ENCODE peak calls at places on chromosomes 6 and 20, in five cellular contexts. P is A673, Y is mesothelial cell of epicardium, F is upper lobe of right lung, E is astrocyte of the spinal cord. N is an unnamed sample.

GRCh38 chr6:158417760-158418098 is 105.5 kb downstream of the TULP4 start:
- DNase-seq in P (no peak), Y (no peak), E (peak), F (no peak), N (no peak)

GRCh38 chr6:149130093-149130872 is 187.2 kb upstream of the TAB2 start:
- DNase-seq in F (no peak), P (no peak), Y (no peak), E (peak), N (no peak)

GRCh38 chr6:41426888-41427641 is 91.7 kb downstream of the NCR2 start:
- DNase-seq in P (no peak), F (no peak), E (no peak), Y (no peak), N (no peak)

GRCh38 chr6:114740547-114740946 is 397.7 kb upstream of the HS3ST5 start:
- DNase-seq in P (no peak), F (no peak), Y (no peak), E (peak), N (no peak)

GRCh38 chr6:165573671-165574070 is 89.4 kb downstream of the PDE10A start:
- DNase-seq in E (peak), P (peak), F (no peak), Y (no peak), N (no peak)

GRCh38 chr6:50145125-50145524 is 95.4 kb upstream of the DEFB112 start:
- DNase-seq in Y (no peak), E (no peak), P (peak), F (no peak), N (no peak)

GRCh38 chr20:39825950-39826349 is 863.1 kb downstream of the MAFB start:
- DNase-seq in Y (no peak), E (peak), P (no peak), F (no peak), N (no peak)

GRCh38 chr20:21702553-21703467 is 2.7 kb upstream of the PAX1 start:
- DNase-seq in E (peak), P (peak), F (peak), Y (peak), N (peak)

GRCh38 chr20:41050361-41051019 is 21.9 kb downstream of the TOP1 start:
- DNase-seq in Y (no peak), P (no peak), F (no peak), E (peak), N (no peak)

GRCh38 chr20:62628691-62629090 is 13.6 kb upstream of the SLCO4A1 start:
- DNase-seq in F (no peak), E (no peak), P (peak), Y (no peak), N (no peak)

GRCh38 chr20:36181934-36182603 is 27.5 kb downstream of the EPB41L1 start:
- DNase-seq in E (peak), P (no peak), F (no peak), Y (no peak), N (no peak)

GRCh38 chr6:158861686-158862381 is 42.7 kb upstream of the EZR start:
- DNase-seq in Y (no peak), P (no peak), E (no peak), F (no peak), N (no peak)

GRCh38 chr20:29430531-29430930 is 1826.9 kb upstream of the DEFB115 start:
- DNase-seq in P (no peak), F (no peak), E (no peak), Y (no peak), N (no peak)

GRCh38 chr20:37375227-37375626 is 29.3 kb downstream of the SRC start:
- DNase-seq in E (no peak), Y (no peak), F (peak), P (no peak), N (no peak)

GRCh38 chr6:81138236-81138635 is 614.2 kb downstream of the TENT5A start:
- DNase-seq in P (peak), E (no peak), F (no peak), Y (no peak), N (no peak)

GRCh38 chr20:59050437-59050836 is 7.9 kb upstream of the PRELID3B start:
- DNase-seq in Y (no peak), F (no peak), E (no peak), P (no peak), N (no peak)

GRCh38 chr6:157653521-157653920 is 169.5 kb upstream of the SNX9 start:
- DNase-seq in E (no peak), P (no peak), F (no peak), Y (no peak), N (no peak)

GRCh38 chr6:14792118-14792955 is 453.5 kb upstream of the JARID2 start:
- DNase-seq in F (no peak), E (no peak), Y (no peak), P (peak), N (no peak)

GRCh38 chr6:42781546-42781810 is 374 bp upstream of the BICRAL start:
- DNase-seq in P (peak), E (peak), F (no peak), Y (no peak), N (no peak)

GRCh38 chr6:46606318-46606717 is 46.3 kb downstream of the CYP39A1 start:
- DNase-seq in F (no peak), E (no peak), Y (no peak), P (no peak), N (no peak)

GRCh38 chr20:46031701-46032254 is 2.8 kb downstream of the SLC12A5 start:
- DNase-seq in P (peak), Y (no peak), E (no peak), F (no peak), N (no peak)

GRCh38 chr20:46031014-46031569 is 2.1 kb downstream of the SLC12A5 start:
- DNase-seq in F (no peak), Y (no peak), E (no peak), P (no peak), N (no peak)

GRCh38 chr20:46028772-46029371 is at the start of gene SLC12A5:
- DNase-seq in E (no peak), P (no peak), F (no peak), Y (no peak), N (no peak)

GRCh38 chr20:46028110-46028509 is 905 bp upstream of the SLC12A5 start:
- DNase-seq in E (no peak), F (no peak), P (no peak), Y (no peak), N (no peak)

DNA sequence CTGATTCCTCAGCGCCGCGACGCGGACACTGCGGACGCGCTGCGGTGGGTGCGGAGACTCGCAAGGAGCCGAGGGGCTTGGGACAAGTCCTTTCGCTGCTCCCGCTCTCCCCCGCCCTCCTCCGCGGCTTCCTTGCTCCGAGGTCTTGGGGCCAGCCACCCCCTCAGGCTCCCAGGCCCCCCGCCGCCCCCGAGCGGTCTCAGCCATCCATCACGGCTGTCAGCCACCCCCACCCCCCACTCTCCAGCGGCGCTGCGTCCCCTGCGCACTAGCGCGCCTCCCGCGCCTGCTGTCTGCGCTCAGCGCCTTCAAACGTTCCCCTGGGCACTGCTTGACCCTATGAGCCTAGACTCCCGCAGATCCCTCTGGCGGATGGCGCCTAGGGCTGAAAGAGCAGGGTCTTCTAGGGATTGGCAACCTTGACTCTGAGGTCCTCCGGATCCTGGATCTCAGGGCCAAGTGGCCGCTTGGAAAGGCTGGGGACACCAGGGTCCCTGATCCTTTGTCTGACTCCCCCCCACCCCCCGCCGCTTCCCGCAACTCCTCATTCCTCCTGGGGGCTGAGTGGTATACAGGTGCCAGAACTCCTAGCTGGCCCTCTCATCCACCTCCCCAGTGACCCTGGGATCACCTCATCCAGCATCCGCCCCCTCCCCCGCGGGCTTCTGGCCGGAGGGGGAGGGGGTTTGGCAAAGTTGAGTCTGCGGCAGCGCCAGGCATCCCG is 1.4 kb downstream of the SLC12A5 start:
- DNase-seq in E (no peak), P (no peak), F (no peak), Y (no peak), N (no peak)
- TF ChIP-seq CTCF in E (no peak), P (no peak), F (no peak), Y (no peak), N (no peak)

DNA sequence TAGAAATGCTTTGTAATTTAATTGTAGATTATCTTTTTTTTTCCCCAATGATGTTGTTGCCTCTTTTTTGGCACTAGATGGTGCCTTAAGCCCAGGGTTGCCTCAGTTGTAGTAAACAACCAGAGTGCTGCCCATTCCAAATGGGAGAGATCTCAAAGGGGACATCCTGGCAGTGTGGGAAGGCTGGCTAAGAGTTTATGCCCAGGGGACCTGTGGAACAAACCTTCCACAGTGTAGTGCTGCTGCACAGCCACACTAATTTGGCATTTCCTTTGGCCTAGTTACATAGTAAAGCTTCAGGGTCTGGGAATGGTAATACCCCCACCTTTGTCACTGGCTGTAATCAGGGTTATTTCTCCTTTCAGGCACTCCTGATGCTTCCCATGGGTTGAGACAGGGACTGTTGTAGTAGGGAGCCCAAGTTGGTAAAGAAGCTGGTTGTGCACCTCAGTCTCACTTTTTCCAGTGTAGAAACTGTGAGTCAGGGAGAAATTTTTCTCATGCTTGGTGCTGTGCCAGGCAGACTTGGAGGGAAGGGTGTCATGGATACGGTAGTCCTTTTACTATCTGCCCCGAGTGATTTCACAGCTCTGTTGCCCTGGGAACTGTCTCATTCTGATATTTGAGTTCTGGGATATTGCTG is 177.8 kb upstream of the ECI2 start:
- DNase-seq in P (peak), Y (no peak), E (peak), F (no peak), N (no peak)
- TF ChIP-seq CTCF in P (peak), Y (no peak), E (peak), F (peak), N (no peak)

GRCh38 chr6:97437087-97437486 is 154.1 kb upstream of the MMS22L start:
- DNase-seq in Y (no peak), E (peak), P (peak), F (no peak), N (no peak)

GRCh38 chr6:97443408-97444080 is 160.5 kb upstream of the MMS22L start:
- DNase-seq in F (no peak), Y (no peak), P (peak), E (no peak), N (no peak)

GRCh38 chr6:97438011-97438671 is 155.1 kb upstream of the MMS22L start:
- DNase-seq in Y (no peak), P (no peak), F (no peak), E (no peak), N (no peak)

GRCh38 chr6:97445406-97445805 is 162.4 kb upstream of the MMS22L start:
- DNase-seq in Y (no peak), E (no peak), P (peak), F (no peak), N (no peak)

DNA sequence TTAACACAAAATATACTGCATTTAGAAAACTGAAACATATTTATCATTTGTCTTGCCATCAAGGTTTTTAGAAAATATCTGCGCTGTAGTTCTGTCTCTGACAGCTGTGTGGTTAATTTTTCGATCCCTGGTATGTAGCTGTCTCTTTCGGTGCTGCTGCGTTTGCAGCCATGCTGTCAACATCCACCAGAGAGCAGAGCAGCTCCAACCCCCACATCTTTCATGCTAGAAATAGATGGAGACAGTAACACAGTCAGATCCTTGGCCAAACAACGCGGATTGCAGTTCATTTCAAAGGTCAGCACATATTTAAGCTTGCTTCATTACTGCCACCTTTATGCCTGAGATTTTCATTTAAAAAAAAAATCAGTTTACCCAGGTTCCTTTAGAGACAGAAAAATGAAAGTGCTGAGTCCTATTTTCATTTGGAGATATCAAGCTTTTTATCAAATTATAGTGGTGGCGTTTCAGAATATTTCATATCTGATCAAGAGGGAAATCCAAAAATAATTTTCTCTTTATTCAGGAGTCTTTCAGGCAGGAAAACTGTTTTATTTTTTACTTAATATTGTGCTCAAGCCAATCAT is 157.7 kb upstream of the MMS22L start:
- DNase-seq in Y (no peak), P (peak), E (peak), F (no peak), N (no peak)
- TF ChIP-seq CTCF in Y (no peak), P (peak), E (peak), F (no peak), N (peak)

GRCh38 chr20:17885076-17885475 is 83.5 kb downstream of the SNX5 start:
- DNase-seq in E (no peak), P (no peak), Y (no peak), F (no peak), N (no peak)
- TF ChIP-seq CTCF in E (no peak), P (no peak), Y (no peak), F (no peak), N (no peak)

GRCh38 chr20:8589956-8590355 is 457.9 kb downstream of the PLCB1 start:
- DNase-seq in E (peak), Y (no peak), F (no peak), P (no peak), N (no peak)
- TF ChIP-seq CTCF in E (no peak), Y (no peak), F (no peak), P (no peak), N (no peak)

DNA sequence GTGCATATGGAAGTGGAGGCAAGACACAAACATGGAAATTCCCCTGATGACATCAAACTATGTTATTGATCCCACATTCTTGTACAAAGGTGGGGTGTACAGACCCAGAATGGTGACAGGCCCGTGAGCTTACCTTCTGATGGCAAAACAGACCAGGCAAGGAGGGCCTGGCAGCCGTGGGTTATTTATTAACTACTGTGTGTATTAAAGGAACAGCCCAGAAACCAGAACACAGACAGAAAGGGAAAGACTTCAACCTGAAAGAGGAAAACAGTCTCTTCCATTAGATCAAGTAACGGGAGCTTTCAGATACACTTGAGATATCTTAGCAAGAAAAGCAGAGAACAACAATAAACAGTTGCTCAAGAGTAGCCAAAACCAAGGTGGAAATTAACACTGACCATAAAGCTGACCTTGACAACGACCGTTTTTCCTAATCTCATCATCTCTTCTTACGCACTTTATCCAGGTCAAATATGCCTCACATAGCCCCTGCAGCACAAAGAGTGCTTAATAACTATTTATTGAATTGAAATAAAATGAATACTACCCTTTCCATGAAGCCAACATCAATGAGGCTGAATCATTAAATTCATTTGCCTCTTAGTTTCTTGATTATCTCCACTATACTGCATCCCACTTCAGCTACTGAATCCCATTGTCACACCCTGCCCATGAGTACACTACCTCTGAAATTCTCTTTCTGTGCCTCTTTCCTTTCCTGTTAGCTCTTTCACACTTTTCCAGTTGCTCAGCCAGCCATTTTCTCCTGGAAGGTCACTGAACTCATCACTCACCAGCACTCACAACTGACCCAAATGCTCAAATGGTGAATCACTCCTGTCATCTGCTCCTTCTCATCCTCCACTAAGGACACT is 67.4 kb downstream of the MOXD1 start:
- DNase-seq in P (peak), F (no peak), Y (no peak), E (peak), N (peak)
- TF ChIP-seq CTCF in P (no peak), F (no peak), Y (no peak), E (no peak), N (no peak)

GRCh38 chr20:45124365-45124764 is at the start of gene WFDC12:
- DNase-seq in E (no peak), F (no peak), P (no peak), Y (no peak), N (no peak)
- TF ChIP-seq CTCF in E (no peak), F (no peak), P (no peak), Y (no peak), N (no peak)

N was measured in progenitor cell of endocrine pancreas.